ENCODE peak calls at places on chromosome 9, in eight cellular contexts. P, S, G, I, K, F, X and H are unnamed samples. For H3K4me1, the result is how much of the 10 kb centered on the place peaks cover.

GRCh38 chr9:133458643-133459312 is 1.0 kb upstream of the CACFD1 start:
- DNase-seq in P (no peak), F (peak), X (peak), K (no peak), S (no peak), I (no peak), G (no peak), H (no peak)

GRCh38 chr9:98101868-98102273 is 17.2 kb downstream of the TRIM14 start:
- DNase-seq in F (no peak), P (peak), G (peak), S (no peak), K (peak), I (no peak), X (no peak), H (peak)

GRCh38 chr9:96874947-96875459 is 20.7 kb upstream of the ZNF782 start:
- DNase-seq in X (no peak), K (peak), P (no peak), I (peak), S (peak), G (peak), F (peak), H (peak)

GRCh38 chr9:75108571-75108970 is 20.3 kb downstream of the OSTF1 start:
- DNase-seq in G (peak), S (no peak), F (no peak), X (no peak), K (peak), P (no peak), I (no peak), H (no peak)

GRCh38 chr9:109912726-109913460 is 132.9 kb downstream of the PALM2AKAP2 start:
- DNase-seq in P (no peak), K (no peak), S (no peak), G (peak), F (no peak), X (no peak), I (no peak), H (peak)

GRCh38 chr9:76150016-76150415 is 244.2 kb downstream of the RFK start:
- DNase-seq in I (no peak), X (no peak), K (no peak), P (no peak), S (no peak), F (no peak), G (no peak), H (no peak)

GRCh38 chr9:38619556-38620447 is 594 bp downstream of the ANKRD18A start:
- DNase-seq in S (peak), G (no peak), X (peak), K (peak), P (no peak), I (no peak), F (peak), H (peak)

GRCh38 chr9:104961238-104961637 is 33.3 kb upstream of the ABCA1 start:
- DNase-seq in G (peak), F (peak), P (no peak), S (peak), X (peak), I (no peak), K (peak), H (peak)

GRCh38 chr9:110538621-110539020 is 40.9 kb downstream of the SVEP1 start:
- DNase-seq in X (no peak), K (no peak), F (no peak), S (no peak), P (no peak), I (no peak), G (peak), H (no peak)

GRCh38 chr9:117494401-117495130 is 79.7 kb upstream of the ASTN2 start:
- DNase-seq in P (no peak), G (no peak), S (no peak), X (peak), K (no peak), F (no peak), I (no peak), H (no peak)

DNA sequence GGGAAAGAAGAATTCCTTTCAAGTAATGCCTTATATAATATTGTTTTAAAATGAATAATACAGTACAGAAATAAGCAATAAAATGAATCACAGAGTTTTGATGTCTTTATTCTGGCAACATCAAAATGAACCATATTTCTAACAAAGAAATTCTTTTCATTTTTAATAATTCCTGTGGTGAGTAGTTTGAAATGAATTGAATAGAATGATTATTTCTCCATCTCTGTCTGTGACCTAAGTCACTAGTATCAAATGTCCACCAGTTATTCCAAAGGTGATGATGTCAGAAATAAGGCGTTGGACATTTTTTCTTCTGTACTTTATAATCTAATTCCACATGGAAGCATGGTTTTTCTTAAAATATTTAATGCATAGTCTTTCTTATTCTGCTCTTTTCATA is 106.2 kb downstream of the ADAMTSL1 start:
- DNase-seq in K (no peak), S (no peak), G (peak), F (no peak), X (no peak), P (no peak), I (no peak), H (no peak)
- H3K4me1 ChIP-seq in K (under half), S (under half), G (under half), F (under half), X (under half), P (under half), I (under half), H (under half)

GRCh38 chr9:26975728-26976707 is 19.8 kb downstream of the IFT74 start:
- DNase-seq in I (peak), P (no peak), K (peak), G (peak), F (peak), S (peak), X (peak), H (no peak)
- H3K4me3 ChIP-seq in I (no peak), P (no peak), K (no peak), G (no peak), F (no peak), S (peak), X (no peak), H (no peak)

DNA sequence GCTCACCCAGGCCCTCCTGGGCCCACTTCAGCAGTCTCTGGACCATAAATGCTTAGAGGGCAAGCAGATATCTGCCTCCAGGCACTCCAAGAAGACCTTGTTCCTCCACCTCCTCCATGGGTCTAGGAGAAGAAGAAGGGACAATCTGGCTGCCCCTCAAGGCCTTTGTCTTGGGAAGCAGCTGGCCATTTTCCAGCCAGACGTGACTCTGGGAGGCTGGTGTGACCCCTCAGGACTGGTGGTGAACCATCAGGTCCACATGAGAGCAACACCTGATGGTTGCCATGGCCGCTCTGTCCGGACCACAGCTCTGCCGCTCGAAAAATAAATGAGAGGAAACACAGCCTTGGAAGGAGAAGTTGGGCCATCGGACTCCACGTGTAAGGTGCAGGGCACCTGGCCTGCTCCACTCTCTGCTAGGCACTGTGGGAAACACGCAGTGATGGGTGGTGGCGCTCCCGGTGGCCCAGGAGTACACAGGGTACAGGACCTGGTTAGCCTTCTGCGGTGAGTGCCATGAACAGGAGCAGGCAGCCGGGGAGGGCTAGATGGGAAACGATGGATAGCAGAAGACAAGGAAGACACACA is 3.0 kb upstream of the COL5A1 start:
- DNase-seq in F (no peak), K (no peak), X (no peak), S (no peak), I (no peak), G (no peak), P (no peak), H (no peak)
- TF ChIP-seq CTCF in F (no peak), K (no peak), X (no peak), S (no peak), I (no peak), G (no peak), P (no peak), H (no peak)

DNA sequence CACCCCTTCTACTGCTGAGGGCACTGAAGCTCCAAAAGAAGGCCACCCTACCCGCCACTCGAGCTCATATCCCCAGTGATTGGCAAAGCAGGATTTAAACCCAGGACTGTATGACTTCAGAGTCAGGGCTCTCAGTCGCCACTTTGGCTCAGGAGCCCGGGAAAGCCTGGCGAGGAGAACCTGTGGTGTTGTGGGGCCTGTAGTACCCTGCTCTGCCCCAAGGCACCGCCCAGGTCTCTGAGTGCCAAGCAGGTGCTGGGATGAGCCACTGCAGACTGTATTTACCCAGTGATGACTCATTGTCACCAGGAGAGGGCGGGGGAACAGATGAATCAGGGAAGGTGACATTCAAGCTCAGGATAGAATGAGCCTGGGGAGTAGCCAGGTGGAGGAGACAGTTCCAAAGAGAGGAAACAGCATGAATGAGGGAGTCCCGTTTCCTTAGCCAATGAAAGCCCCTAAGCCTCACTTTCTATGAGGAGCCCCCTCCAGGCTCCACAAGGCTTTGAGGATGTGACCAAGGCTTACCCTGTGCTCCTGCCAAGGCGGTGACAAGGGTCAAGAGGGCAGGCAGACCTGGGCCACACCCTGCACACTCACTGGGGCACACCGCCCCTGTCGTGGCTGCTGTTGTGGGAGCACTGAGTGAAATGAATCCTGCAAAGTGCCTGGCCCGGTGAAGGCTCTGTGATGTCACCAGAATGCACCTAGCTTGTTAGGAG is 17.8 kb upstream of the DPM2 start:
- DNase-seq in P (no peak), G (peak), I (peak), S (peak), X (peak), F (peak), K (peak), H (peak)
- H3K4me1 ChIP-seq in P (under half), G (under half), I (half or more), S (half or more), X (under half), F (half or more), K (half or more), H (half or more)

GRCh38 chr9:95025213-95026170 is 292.0 kb downstream of the FANCC start:
- DNase-seq in K (peak), I (no peak), F (peak), P (peak), S (peak), G (peak), X (peak), H (peak)

GRCh38 chr9:95027914-95028854 is 289.3 kb downstream of the FANCC start:
- DNase-seq in K (peak), S (peak), I (no peak), F (peak), X (no peak), P (no peak), G (no peak), H (no peak)

GRCh38 chr9:95023217-95024003 is 294.1 kb downstream of the FANCC start:
- DNase-seq in X (no peak), F (peak), S (peak), I (peak), P (no peak), G (peak), K (peak), H (no peak)

GRCh38 chr9:95021166-95021886 is 294.8 kb downstream of the AOPEP start:
- DNase-seq in F (no peak), P (no peak), K (no peak), I (no peak), X (no peak), G (no peak), S (no peak), H (no peak)

DNA sequence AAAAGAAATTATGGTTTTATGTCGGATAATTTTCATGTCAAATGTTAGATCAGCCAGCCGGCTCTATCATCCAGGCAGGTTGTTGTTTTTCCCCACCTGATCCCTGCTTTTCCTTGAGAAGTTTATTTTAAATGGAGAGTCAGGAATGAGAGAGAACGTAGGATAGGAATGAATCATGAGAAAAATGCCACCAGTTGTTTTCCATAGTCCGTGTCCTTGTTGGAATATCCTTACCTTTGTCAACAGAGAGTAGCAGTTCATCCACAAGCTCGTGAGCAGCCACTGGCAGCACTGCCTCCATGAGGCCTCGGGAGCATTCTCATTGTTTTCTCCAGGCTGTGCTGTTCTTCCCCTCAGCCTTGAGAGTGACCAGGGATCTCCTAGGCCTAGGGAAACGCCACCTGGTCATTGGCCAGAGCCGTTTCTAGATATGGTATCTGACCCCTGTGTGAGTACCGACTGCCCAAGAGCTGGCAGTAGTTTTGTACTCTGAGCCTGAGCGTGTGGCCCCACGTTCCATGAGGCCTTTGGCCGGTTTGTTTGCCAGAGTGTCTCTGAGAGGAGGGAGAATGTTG is 293.3 kb downstream of the FANCC start:
- DNase-seq in F (peak), I (no peak), P (peak), K (peak), G (no peak), X (no peak), S (peak), H (no peak)
- H3K4me3 ChIP-seq in F (peak), I (no peak), P (peak), K (no peak), G (no peak), X (no peak), S (peak), H (no peak)

GRCh38 chr9:136438548-136438908 is 1.1 kb downstream of the INPP5E start:
- DNase-seq in K (no peak), P (no peak), S (peak), X (peak), I (no peak), F (no peak), G (peak), H (no peak)
- TF ChIP-seq CTCF in K (no peak), P (no peak), S (no peak), X (no peak), I (no peak), F (no peak), G (no peak), H (no peak)

DNA sequence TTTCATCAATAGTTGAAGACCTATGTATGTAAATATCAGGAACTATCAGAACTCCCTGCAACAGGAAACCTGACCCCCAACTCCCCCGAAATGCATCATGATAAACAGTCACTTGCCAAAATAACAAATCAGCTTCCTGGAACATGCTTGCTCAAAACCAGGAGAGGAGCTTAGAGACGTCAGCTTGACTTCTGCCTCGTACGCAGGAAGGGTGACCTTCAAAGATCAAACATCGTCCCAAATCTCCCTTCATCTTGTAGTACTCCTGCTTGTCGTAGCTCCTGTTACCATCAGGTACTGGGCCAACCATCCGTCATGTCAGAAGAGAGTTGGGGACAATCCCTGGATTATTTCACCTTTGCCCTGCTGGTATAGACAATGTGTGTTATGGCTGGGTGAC is 396.1 kb downstream of the GADD45G start:
- DNase-seq in K (no peak), S (no peak), F (no peak), I (no peak), G (no peak), P (no peak), X (no peak), H (no peak)
- H3K4me1 ChIP-seq in K (half or more), S (under half), F (under half), I (under half), G (under half), P (half or more), X (under half), H (under half)

GRCh38 chr9:72949918-72950325 is 2.9 kb downstream of the ALDH1A1 start:
- DNase-seq in X (no peak), F (no peak), I (no peak), S (peak), G (no peak), K (no peak), P (no peak), H (no peak)
- H3K4me3 ChIP-seq in X (no peak), F (peak), I (no peak), S (peak), G (no peak), K (peak), P (peak), H (no peak)

GRCh38 chr9:81521892-81522291 is 167.5 kb downstream of the TLE1 start:
- DNase-seq in K (no peak), F (peak), X (no peak), I (no peak), S (no peak), P (no peak), G (no peak), H (no peak)

GRCh38 chr9:81526587-81526986 is 162.8 kb downstream of the TLE1 start:
- DNase-seq in K (no peak), P (no peak), X (no peak), F (no peak), G (peak), S (no peak), I (no peak), H (no peak)

GRCh38 chr9:81519816-81520215 is 169.5 kb downstream of the TLE1 start:
- DNase-seq in G (peak), P (no peak), F (no peak), K (no peak), I (no peak), X (no peak), S (no peak), H (no peak)

GRCh38 chr9:81517954-81518353 is 171.4 kb downstream of the TLE1 start:
- DNase-seq in X (no peak), F (no peak), P (no peak), S (no peak), G (no peak), K (no peak), I (no peak), H (no peak)

DNA sequence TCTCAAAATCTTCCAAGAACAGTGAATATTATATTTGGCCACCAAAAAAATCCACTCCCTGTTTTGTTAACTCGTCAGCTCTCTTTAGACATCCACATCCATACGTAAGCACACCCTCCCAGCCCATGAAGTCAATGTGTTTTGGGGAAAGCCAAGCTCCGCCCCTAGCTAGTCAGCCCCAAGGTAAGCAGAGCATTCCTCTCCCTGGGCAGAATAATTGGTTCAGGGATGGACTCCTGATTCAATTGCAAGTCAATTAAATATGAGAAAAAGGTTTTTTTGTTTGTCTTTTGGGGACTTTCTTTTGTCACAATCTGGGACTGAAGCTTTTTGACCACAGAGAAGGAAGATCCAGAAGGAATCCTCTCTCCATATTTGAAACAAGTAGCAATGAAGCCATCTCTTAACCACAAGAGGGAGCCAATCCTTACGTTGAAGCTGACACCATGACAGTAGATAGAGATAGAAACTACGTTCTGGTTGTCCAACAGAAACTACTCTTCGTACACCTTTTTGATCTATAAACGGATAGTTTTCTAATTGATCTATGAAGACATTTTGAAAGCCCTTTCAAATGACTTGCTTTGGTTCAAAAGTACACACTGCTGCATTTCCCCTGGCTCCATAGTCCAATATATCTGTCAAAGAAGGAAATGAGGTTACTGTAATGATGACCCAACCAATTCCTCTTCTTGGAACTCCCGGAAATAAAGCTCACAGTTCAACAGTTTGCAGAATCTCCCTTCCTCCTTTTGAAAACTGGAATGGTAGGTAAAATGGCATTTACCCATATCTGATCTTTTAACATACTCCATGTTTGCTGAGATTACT is 166.4 kb downstream of the TLE1 start:
- DNase-seq in K (peak), F (peak), G (peak), P (no peak), I (peak), X (peak), S (peak), H (peak)
- TF ChIP-seq CTCF in K (peak), F (peak), G (peak), P (peak), I (peak), X (peak), S (peak), H (peak)